ENCODE peak calls at places on chromosomes 1 and 21, in seven cellular contexts. One of them, this sample, is unnamed. For H3K4me1, the result is how much of the 10 kb centered on the place peaks cover.

GRCh38 chr1:21696931-21697330 is 27.8 kb upstream of the RAP1GAP start:
- DNase-seq in adrenal gland: no peak
- DNase-seq in endodermal cell: no peak
- DNase-seq in A549: no peak
- DNase-seq in neural progenitor cell: no peak
- DNase-seq in right cardiac atrium: no peak
- DNase-seq in heart right ventricle: no peak
- DNase-seq in this sample: no peak

GRCh38 chr1:199512037-199512710 is 515.3 kb upstream of the NR5A2 start:
- DNase-seq in endodermal cell: peak
- DNase-seq in heart right ventricle: no peak
- DNase-seq in right cardiac atrium: no peak
- DNase-seq in neural progenitor cell: peak
- DNase-seq in A549: no peak
- DNase-seq in adrenal gland: no peak
- DNase-seq in this sample: no peak

GRCh38 chr1:38817958-38818705 is 41.4 kb downstream of the RRAGC start:
- DNase-seq in endodermal cell: peak
- DNase-seq in right cardiac atrium: peak
- DNase-seq in A549: peak
- DNase-seq in neural progenitor cell: peak
- DNase-seq in heart right ventricle: peak
- DNase-seq in adrenal gland: no peak
- DNase-seq in this sample: no peak

GRCh38 chr1:213564215-213564659 is 423.5 kb upstream of the PROX1 start:
- DNase-seq in right cardiac atrium: no peak
- DNase-seq in heart right ventricle: no peak
- DNase-seq in adrenal gland: peak
- DNase-seq in A549: no peak
- DNase-seq in endodermal cell: peak
- DNase-seq in neural progenitor cell: peak
- DNase-seq in this sample: peak

GRCh38 chr1:9985001-9985400 is 12.0 kb upstream of the RBP7 start:
- DNase-seq in endodermal cell: no peak
- DNase-seq in neural progenitor cell: no peak
- DNase-seq in adrenal gland: no peak
- DNase-seq in A549: no peak
- DNase-seq in heart right ventricle: no peak
- DNase-seq in right cardiac atrium: no peak
- DNase-seq in this sample: no peak

GRCh38 chr1:167617950-167618269 is 12.1 kb upstream of the RCSD1 start:
- DNase-seq in neural progenitor cell: no peak
- DNase-seq in A549: no peak
- DNase-seq in adrenal gland: no peak
- DNase-seq in endodermal cell: no peak
- DNase-seq in right cardiac atrium: no peak
- DNase-seq in heart right ventricle: no peak
- DNase-seq in this sample: no peak

GRCh38 chr21:18449586-18449985 is 46.0 kb upstream of the TMPRSS15 start:
- DNase-seq in adrenal gland: no peak
- DNase-seq in heart right ventricle: no peak
- DNase-seq in right cardiac atrium: no peak
- DNase-seq in A549: no peak
- DNase-seq in neural progenitor cell: no peak
- DNase-seq in endodermal cell: no peak
- DNase-seq in this sample: no peak

GRCh38 chr1:231266811-231267322 is 25.9 kb downstream of the GNPAT start:
- DNase-seq in adrenal gland: no peak
- DNase-seq in endodermal cell: no peak
- DNase-seq in heart right ventricle: no peak
- DNase-seq in A549: no peak
- DNase-seq in right cardiac atrium: no peak
- DNase-seq in neural progenitor cell: no peak
- DNase-seq in this sample: no peak

GRCh38 chr1:178885869-178886268 is 15.0 kb upstream of the ANGPTL1 start:
- DNase-seq in heart right ventricle: no peak
- DNase-seq in adrenal gland: no peak
- DNase-seq in endodermal cell: no peak
- DNase-seq in A549: no peak
- DNase-seq in right cardiac atrium: no peak
- DNase-seq in neural progenitor cell: no peak
- DNase-seq in this sample: no peak

GRCh38 chr1:162136760-162137537 is 67.5 kb downstream of the NOS1AP start:
- DNase-seq in heart right ventricle: no peak
- DNase-seq in A549: peak
- DNase-seq in adrenal gland: peak
- DNase-seq in endodermal cell: no peak
- DNase-seq in neural progenitor cell: no peak
- DNase-seq in right cardiac atrium: no peak
- DNase-seq in this sample: no peak
- H3K27ac ChIP-seq in heart right ventricle: no peak
- H3K27ac ChIP-seq in A549: peak
- H3K27ac ChIP-seq in adrenal gland: peak
- H3K27ac ChIP-seq in endodermal cell: no peak
- H3K27ac ChIP-seq in neural progenitor cell: no peak
- H3K27ac ChIP-seq in right cardiac atrium: no peak
- H3K27ac ChIP-seq in this sample: no peak

DNA sequence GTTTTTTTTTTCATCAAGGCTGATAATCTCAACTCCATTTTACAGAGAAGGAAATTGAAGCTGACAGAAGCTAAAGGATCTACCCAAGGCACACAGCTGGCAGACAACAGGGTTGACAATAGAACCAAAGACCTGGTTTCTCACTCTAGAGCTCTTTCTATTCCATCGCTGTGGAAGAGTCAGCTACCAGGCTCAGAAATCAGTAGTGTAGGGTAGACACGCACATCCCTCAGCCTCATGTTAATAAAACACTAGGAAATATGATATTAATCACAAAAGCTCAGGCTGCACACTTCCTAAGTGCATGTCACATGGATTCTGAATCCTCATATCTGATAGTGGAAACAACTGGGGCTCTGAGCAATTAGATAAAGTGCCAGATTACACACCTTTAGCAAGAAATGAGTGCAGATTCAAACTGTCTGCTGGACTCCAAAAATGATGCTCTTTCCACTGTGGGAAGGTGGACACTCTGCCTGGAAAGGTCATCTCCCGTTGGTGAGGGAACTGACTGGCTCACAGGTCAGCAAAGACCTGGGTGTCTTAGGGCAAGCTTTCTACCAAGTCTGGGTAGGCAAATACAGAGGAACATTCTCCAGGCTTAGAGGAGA is 139.1 kb downstream of the TGFBR3 start:
- DNase-seq in endodermal cell: no peak
- DNase-seq in heart right ventricle: no peak
- DNase-seq in right cardiac atrium: no peak
- DNase-seq in neural progenitor cell: no peak
- DNase-seq in A549: no peak
- DNase-seq in adrenal gland: no peak
- DNase-seq in this sample: no peak
- H3K4me1 ChIP-seq in endodermal cell: under half
- H3K4me1 ChIP-seq in heart right ventricle: half or more
- H3K4me1 ChIP-seq in right cardiac atrium: under half
- H3K4me1 ChIP-seq in neural progenitor cell: under half
- H3K4me1 ChIP-seq in A549: under half
- H3K4me1 ChIP-seq in adrenal gland: half or more
- H3K4me1 ChIP-seq in this sample: under half

GRCh38 chr1:50979964-50980363 is 9.9 kb downstream of the CDKN2C start:
- DNase-seq in heart right ventricle: no peak
- DNase-seq in neural progenitor cell: no peak
- DNase-seq in endodermal cell: no peak
- DNase-seq in adrenal gland: no peak
- DNase-seq in A549: no peak
- DNase-seq in right cardiac atrium: no peak
- DNase-seq in this sample: no peak
- H3K4me3 ChIP-seq in heart right ventricle: no peak
- H3K4me3 ChIP-seq in neural progenitor cell: no peak
- H3K4me3 ChIP-seq in endodermal cell: no peak
- H3K4me3 ChIP-seq in adrenal gland: no peak
- H3K4me3 ChIP-seq in A549: peak
- H3K4me3 ChIP-seq in right cardiac atrium: peak
- H3K4me3 ChIP-seq in this sample: no peak

DNA sequence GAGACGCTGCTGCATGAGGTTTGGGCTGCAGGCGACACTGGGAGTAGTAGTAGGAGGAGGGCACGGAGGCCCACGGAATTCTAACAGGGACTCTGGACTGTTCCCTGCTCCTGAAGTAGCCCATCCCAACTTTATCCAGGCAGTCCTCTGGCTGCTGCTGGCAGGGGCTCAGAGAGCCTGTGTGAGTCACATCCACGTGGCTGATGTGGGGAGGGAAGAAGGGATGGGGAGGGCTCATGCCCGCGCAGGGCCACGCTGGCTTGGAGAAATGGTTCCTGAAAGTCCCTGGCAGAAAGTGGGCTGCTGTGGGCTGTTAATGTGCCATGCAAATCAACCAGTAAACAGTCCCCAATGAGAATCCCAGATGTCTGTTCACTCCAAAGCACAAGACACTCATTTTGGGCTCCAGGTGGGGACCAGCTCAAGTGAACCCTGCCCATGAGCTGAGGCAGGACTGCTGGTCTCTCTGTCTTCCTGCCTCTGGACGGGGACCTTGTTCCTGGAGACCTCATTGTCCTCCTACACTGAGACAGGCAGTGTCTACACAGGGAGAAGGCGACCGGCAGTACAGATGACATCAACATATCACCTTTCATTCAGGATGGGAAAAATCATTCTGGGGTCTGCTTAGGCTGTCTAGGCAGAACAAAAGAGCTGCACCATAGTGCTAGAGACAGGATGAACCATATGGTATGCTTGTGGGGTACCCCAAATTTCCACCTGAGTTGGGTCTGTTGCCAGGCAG is 57.7 kb upstream of the FMOD start:
- DNase-seq in endodermal cell: no peak
- DNase-seq in adrenal gland: peak
- DNase-seq in A549: no peak
- DNase-seq in neural progenitor cell: no peak
- DNase-seq in heart right ventricle: peak
- DNase-seq in right cardiac atrium: peak
- DNase-seq in this sample: no peak
- H3K27ac ChIP-seq in endodermal cell: no peak
- H3K27ac ChIP-seq in adrenal gland: peak
- H3K27ac ChIP-seq in A549: peak
- H3K27ac ChIP-seq in neural progenitor cell: no peak
- H3K27ac ChIP-seq in heart right ventricle: peak
- H3K27ac ChIP-seq in right cardiac atrium: no peak
- H3K27ac ChIP-seq in this sample: no peak

GRCh38 chr1:77037990-77038389 is 170.7 kb downstream of the ST6GALNAC5 start:
- DNase-seq in heart right ventricle: no peak
- DNase-seq in right cardiac atrium: no peak
- DNase-seq in neural progenitor cell: no peak
- DNase-seq in endodermal cell: no peak
- DNase-seq in adrenal gland: no peak
- DNase-seq in A549: no peak
- DNase-seq in this sample: no peak
- H3K4me1 ChIP-seq in heart right ventricle: under half
- H3K4me1 ChIP-seq in right cardiac atrium: under half
- H3K4me1 ChIP-seq in neural progenitor cell: under half
- H3K4me1 ChIP-seq in endodermal cell: under half
- H3K4me1 ChIP-seq in adrenal gland: under half
- H3K4me1 ChIP-seq in A549: under half
- H3K4me1 ChIP-seq in this sample: under half

GRCh38 chr1:166164646-166164994 is 2.2 kb downstream of the FAM78B start:
- DNase-seq in neural progenitor cell: no peak
- DNase-seq in endodermal cell: no peak
- DNase-seq in adrenal gland: no peak
- DNase-seq in A549: no peak
- DNase-seq in heart right ventricle: no peak
- DNase-seq in right cardiac atrium: no peak
- DNase-seq in this sample: no peak
- H3K4me3 ChIP-seq in neural progenitor cell: no peak
- H3K4me3 ChIP-seq in endodermal cell: peak
- H3K4me3 ChIP-seq in adrenal gland: no peak
- H3K4me3 ChIP-seq in A549: no peak
- H3K4me3 ChIP-seq in heart right ventricle: peak
- H3K4me3 ChIP-seq in right cardiac atrium: peak
- H3K4me3 ChIP-seq in this sample: no peak

GRCh38 chr1:204335533-204335932 is 24.2 kb downstream of the PLEKHA6 start:
- DNase-seq in heart right ventricle: no peak
- DNase-seq in neural progenitor cell: no peak
- DNase-seq in A549: no peak
- DNase-seq in right cardiac atrium: no peak
- DNase-seq in endodermal cell: no peak
- DNase-seq in adrenal gland: no peak
- DNase-seq in this sample: no peak
- H3K27ac ChIP-seq in heart right ventricle: no peak
- H3K27ac ChIP-seq in neural progenitor cell: no peak
- H3K27ac ChIP-seq in A549: no peak
- H3K27ac ChIP-seq in right cardiac atrium: no peak
- H3K27ac ChIP-seq in endodermal cell: peak
- H3K27ac ChIP-seq in adrenal gland: no peak
- H3K27ac ChIP-seq in this sample: no peak

DNA sequence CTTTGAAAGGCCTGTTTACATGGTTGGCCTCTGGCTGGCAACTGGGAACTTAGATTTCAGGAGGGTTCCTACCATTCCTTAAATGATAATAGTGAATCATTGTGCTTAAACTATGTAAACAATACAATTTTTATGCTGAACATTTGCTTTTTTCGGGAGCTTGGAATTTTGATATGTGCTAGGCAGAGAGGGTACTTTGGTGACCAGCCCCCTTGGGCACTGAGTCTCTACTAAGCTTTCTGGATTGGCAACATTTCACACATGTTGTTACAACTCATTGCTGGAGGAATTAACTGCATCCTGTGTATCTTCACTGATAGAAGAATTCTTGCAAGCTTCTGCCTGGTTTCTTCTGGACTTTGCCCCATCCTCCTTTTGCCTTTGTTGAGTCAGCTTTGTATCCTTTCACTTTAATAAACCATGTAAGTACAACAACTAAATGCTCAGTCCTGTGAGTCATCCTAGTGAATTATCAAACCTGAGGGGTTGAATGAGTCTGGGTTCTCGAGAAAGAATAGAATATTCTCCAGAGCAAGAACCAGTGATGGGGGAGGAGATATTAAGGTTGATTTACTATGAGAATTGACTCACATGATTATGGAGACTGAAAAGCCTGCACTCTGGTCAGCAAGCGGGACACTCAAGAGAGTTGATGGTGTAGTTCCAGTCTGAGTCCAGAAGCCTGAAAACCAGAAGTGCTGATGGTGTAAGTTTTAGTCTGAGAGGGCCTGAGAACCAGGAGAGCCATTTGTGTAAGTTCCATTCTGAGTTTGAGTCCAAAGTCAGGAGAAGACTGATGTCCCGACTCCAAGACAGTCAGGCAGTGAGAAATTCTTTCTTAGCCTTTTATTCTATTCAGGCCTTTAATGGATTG is 3.1 kb upstream of the SLC16A4 start:
- DNase-seq in heart right ventricle: no peak
- DNase-seq in adrenal gland: no peak
- DNase-seq in endodermal cell: no peak
- DNase-seq in right cardiac atrium: no peak
- DNase-seq in neural progenitor cell: no peak
- DNase-seq in A549: peak
- DNase-seq in this sample: no peak
- H3K4me1 ChIP-seq in heart right ventricle: under half
- H3K4me1 ChIP-seq in adrenal gland: under half
- H3K4me1 ChIP-seq in endodermal cell: under half
- H3K4me1 ChIP-seq in right cardiac atrium: under half
- H3K4me1 ChIP-seq in neural progenitor cell: under half
- H3K4me1 ChIP-seq in A549: under half
- H3K4me1 ChIP-seq in this sample: under half

GRCh38 chr1:161722406-161722805 is 1.1 kb downstream of the FCRLB start:
- DNase-seq in endodermal cell: no peak
- DNase-seq in A549: no peak
- DNase-seq in neural progenitor cell: no peak
- DNase-seq in right cardiac atrium: no peak
- DNase-seq in adrenal gland: no peak
- DNase-seq in heart right ventricle: no peak
- DNase-seq in this sample: no peak
- H3K4me3 ChIP-seq in endodermal cell: no peak
- H3K4me3 ChIP-seq in A549: no peak
- H3K4me3 ChIP-seq in neural progenitor cell: no peak
- H3K4me3 ChIP-seq in right cardiac atrium: no peak
- H3K4me3 ChIP-seq in adrenal gland: no peak
- H3K4me3 ChIP-seq in heart right ventricle: no peak
- H3K4me3 ChIP-seq in this sample: no peak

GRCh38 chr1:185035258-185035657 is 10.1 kb upstream of the RNF2 start:
- DNase-seq in right cardiac atrium: no peak
- DNase-seq in A549: no peak
- DNase-seq in adrenal gland: no peak
- DNase-seq in heart right ventricle: no peak
- DNase-seq in neural progenitor cell: no peak
- DNase-seq in endodermal cell: no peak
- DNase-seq in this sample: no peak
- H3K27ac ChIP-seq in right cardiac atrium: no peak
- H3K27ac ChIP-seq in A549: no peak
- H3K27ac ChIP-seq in adrenal gland: no peak
- H3K27ac ChIP-seq in heart right ventricle: no peak
- H3K27ac ChIP-seq in neural progenitor cell: no peak
- H3K27ac ChIP-seq in endodermal cell: no peak
- H3K27ac ChIP-seq in this sample: no peak

This sample was measured in iPS DF 6.9.